ENCODE peak calls at places on chromosomes 11 and 22, in seven cellular contexts. R is brain microvascular endothelial cell, S is cardiac fibroblast, J is neural crest cell, Q is lower lobe of right lung, X is fibroblast of lung, N is A673. O is an unnamed sample.

GRCh38 chr11:74138572-74138971 is 32.2 kb downstream of the C2CD3 start:
- DNase-seq in R (peak; percentile 94), S (peak; percentile 89), J (no peak), Q (no peak), X (peak; percentile 91), N (peak; percentile 83), O (no peak)

GRCh38 chr11:47510231-47510630 is 42.7 kb downstream of the CELF1 start:
- DNase-seq in R (peak; percentile 39), S (no peak), J (no peak), Q (no peak), X (no peak), N (no peak), O (no peak)

GRCh38 chr11:17596310-17596669 is 49.2 kb downstream of the OTOG start:
- DNase-seq in R (no peak), S (no peak), J (no peak), Q (no peak), X (no peak), N (no peak), O (no peak)

GRCh38 chr11:27347949-27348879 is 14.8 kb downstream of the CCDC34 start:
- DNase-seq in R (no peak), S (no peak), J (no peak), Q (no peak), X (no peak), N (peak; percentile 70), O (no peak)

GRCh38 chr11:128716231-128716630 is 22.4 kb downstream of the FLI1 start:
- DNase-seq in R (no peak), S (no peak), J (no peak), Q (no peak), X (peak; percentile 18), N (no peak), O (no peak)

GRCh38 chr11:119828011-119828410 is 99.0 kb upstream of the NECTIN1 start:
- DNase-seq in R (no peak), S (no peak), J (no peak), Q (no peak), X (no peak), N (no peak), O (no peak)

GRCh38 chr22:28102413-28102812 is 183.4 kb upstream of the PITPNB start:
- DNase-seq in R (no peak), S (no peak), J (no peak), Q (no peak), X (no peak), N (no peak), O (no peak)

GRCh38 chr22:35458547-35459422 is 58.8 kb downstream of the MCM5 start:
- DNase-seq in R (no peak), S (no peak), J (no peak), Q (no peak), X (no peak), N (peak; percentile 97), O (no peak)

GRCh38 chr11:96260067-96260511 is 82.9 kb downstream of the MAML2 start:
- DNase-seq in R (no peak), S (no peak), J (no peak), Q (no peak), X (no peak), N (no peak), O (no peak)

GRCh38 chr11:83033972-83034672 is 37.6 kb downstream of the RAB30 start:
- DNase-seq in R (no peak), S (peak; percentile 85), J (no peak), Q (no peak), X (peak; percentile 89), N (peak; percentile 47), O (no peak)

GRCh38 chr22:30485362-30485988 is 13.7 kb upstream of the SEC14L3 start:
- DNase-seq in R (peak; percentile 18), S (peak; percentile 63), J (peak; percentile 77), Q (peak; percentile 79), X (peak; percentile 48), N (peak; percentile 61), O (peak; percentile 74)

GRCh38 chr22:47389201-47389600 is 626.8 kb downstream of the TBC1D22A start:
- DNase-seq in R (no peak), S (no peak), J (no peak), Q (no peak), X (no peak), N (no peak), O (no peak)

GRCh38 chr11:17544181-17544622 is at the start of gene USH1C:
- DNase-seq in R (no peak), S (no peak), J (peak; percentile 31), Q (no peak), X (no peak), N (no peak), O (no peak)

GRCh38 chr11:92129811-92130210 is 94.8 kb upstream of the FAT3 start:
- DNase-seq in R (no peak), S (no peak), J (no peak), Q (no peak), X (no peak), N (no peak), O (no peak)

GRCh38 chr11:45885274-45885920 is at the start of gene MAPK8IP1:
- DNase-seq in R (no peak), S (no peak), J (peak; percentile 62), Q (peak; percentile 65), X (peak; percentile 17), N (peak; percentile 75), O (peak; percentile 74)

GRCh38 chr11:64233913-64234839 is at the start of gene VEGFB:
- DNase-seq in R (no peak), S (peak; percentile 70), J (no peak), Q (peak; percentile 79), X (peak; percentile 34), N (peak; percentile 72), O (peak; percentile 55)

GRCh38 chr11:118895093-118896039 is 11.7 kb downstream of the CXCR5 start:
- DNase-seq in R (no peak), S (no peak), J (no peak), Q (no peak), X (no peak), N (no peak), O (no peak)

GRCh38 chr11:79926707-79927106 is 485.9 kb upstream of the TENM4 start:
- DNase-seq in R (no peak), S (no peak), J (no peak), Q (no peak), X (no peak), N (no peak), O (no peak)

GRCh38 chr11:67272327-67273259 is 6.3 kb downstream of the GRK2 start:
- DNase-seq in R (no peak), S (no peak), J (no peak), Q (peak; percentile 48), X (no peak), N (no peak), O (no peak)

GRCh38 chr22:44605486-44605885 is 96.5 kb upstream of the PRR5 start:
- DNase-seq in R (no peak), S (no peak), J (no peak), Q (no peak), X (no peak), N (no peak), O (no peak)

DNA sequence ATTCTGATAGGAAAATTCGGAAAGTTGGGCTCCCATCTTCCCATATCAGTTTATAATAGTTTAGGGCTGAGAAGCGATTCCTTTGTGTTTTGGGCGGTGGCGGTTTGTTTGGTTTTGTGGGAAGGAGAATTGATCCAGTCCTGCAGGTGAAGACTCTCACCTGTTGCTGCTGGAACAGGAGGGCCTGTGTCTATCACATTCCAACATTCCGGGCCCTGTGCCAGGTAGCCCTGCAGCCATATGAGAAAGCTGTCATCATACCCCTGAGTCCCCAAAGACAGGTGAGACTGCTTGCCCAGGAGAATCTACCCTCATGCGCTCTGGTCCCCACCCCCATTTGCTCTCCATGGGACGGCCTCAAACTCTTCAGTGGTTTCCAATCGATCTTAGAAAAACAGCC is 62.1 kb downstream of the TRAF6 start:
- DNase-seq in R (no peak), S (no peak), J (no peak), Q (no peak), X (no peak), N (no peak), O (peak; percentile 68)
- TF ChIP-seq CTCF in R (no peak), S (no peak), J (no peak), Q (no peak), X (no peak), N (no peak), O (no peak)

DNA sequence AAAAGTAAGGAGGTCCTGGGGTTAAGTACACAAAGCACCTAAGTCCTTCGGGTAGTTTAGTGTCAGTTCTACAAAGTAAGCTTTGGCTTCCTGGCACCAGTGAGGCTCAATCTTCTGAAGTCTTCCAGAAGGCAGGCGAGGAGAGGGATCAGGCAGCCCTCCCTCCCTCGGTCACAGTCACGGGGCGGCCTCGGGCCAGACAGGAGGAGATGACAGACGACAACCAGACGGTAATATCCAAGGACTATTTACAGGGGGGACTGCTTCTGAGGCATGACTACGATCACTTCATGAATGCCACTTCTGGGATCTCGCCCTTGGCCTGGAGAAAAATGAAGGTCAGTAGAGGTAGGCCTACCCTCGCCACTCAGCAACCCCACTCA is 378 bp upstream of the TMEM223 start:
- DNase-seq in R (no peak), S (no peak), J (no peak), Q (no peak), X (no peak), N (no peak), O (no peak)
- TF ChIP-seq CTCF in R (no peak), S (no peak), J (no peak), Q (no peak), X (no peak), N (no peak), O (no peak)

GRCh38 chr11:76699461-76700091 is 29.0 kb upstream of the LRRC32 start:
- DNase-seq in R (no peak), S (no peak), J (no peak), Q (no peak), X (no peak), N (no peak), O (no peak)

GRCh38 chr11:76696756-76697155 is 26.2 kb upstream of the LRRC32 start:
- DNase-seq in R (no peak), S (no peak), J (no peak), Q (no peak), X (no peak), N (no peak), O (no peak)

GRCh38 chr11:76700177-76701100 is 29.9 kb upstream of the LRRC32 start:
- DNase-seq in R (peak; percentile 86), S (peak; percentile 64), J (no peak), Q (no peak), X (peak; percentile 85), N (peak; percentile 28), O (no peak)

GRCh38 chr11:76695767-76696166 is 25.2 kb upstream of the LRRC32 start:
- DNase-seq in R (no peak), S (no peak), J (no peak), Q (no peak), X (no peak), N (no peak), O (no peak)

GRCh38 chr11:76698321-76699043 is 27.9 kb upstream of the LRRC32 start:
- DNase-seq in R (no peak), S (no peak), J (no peak), Q (no peak), X (no peak), N (peak; percentile 55), O (no peak)
- TF ChIP-seq CTCF in R (peak; percentile 56), S (peak; percentile 29), J (peak; percentile 49), Q (no peak), X (no peak), N (peak; percentile 59), O (no peak)

DNA sequence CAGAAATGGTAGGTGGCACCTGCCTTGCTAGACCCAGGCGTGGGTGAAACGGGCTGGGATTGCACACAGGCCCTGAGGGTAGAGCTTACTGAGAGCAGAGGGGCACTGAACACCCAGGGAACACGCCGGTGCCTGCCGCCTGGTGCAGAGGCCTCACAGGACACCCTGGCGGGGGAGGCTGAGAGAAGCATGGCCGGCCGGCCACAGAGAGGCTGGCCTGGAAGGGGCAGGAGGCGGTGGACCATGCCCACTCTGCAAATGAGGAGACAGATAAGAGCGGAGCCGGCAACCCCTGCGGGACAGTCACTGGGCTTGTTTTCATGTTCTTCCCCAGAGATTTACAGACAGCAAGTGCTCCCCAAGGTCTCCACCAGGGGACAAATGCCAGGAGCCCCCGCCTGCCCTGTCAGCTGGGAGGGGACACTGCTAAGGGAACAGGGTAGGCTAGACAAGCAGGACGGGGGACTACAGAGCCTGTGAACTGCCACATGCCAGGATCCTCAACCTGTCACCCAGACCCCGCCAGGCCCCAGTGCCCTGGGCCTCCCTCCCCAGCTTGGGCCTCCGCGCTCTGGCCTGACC is 38.5 kb upstream of the TCF20 start:
- DNase-seq in R (no peak), S (no peak), J (no peak), Q (no peak), X (no peak), N (no peak), O (no peak)
- TF ChIP-seq CTCF in R (peak; percentile 12), S (no peak), J (peak; percentile 27), Q (no peak), X (no peak), N (no peak), O (no peak)